ENCODE peak calls at places on chromosome 4, in five cellular contexts. W, Z, V, S and H are unnamed samples. For H3K36me3, the result is how much of the 10 kb centered on the place peaks cover.

GRCh38 chr4:71558248-71558647 is 219.4 kb downstream of the SLC4A4 start:
- DNase-seq in W (no peak), Z (peak), V (no peak), S (peak), H (no peak)

GRCh38 chr4:61204353-61204752 is 4.2 kb downstream of the ADGRL3 start:
- DNase-seq in W (no peak), Z (peak), V (no peak), S (peak), H (peak)

GRCh38 chr4:121551881-121552280 is 144.9 kb downstream of the ANXA5 start:
- DNase-seq in W (no peak), Z (peak), V (no peak), S (no peak), H (no peak)

GRCh38 chr4:28686618-28687017 is 1826.0 kb downstream of the STIM2 start:
- DNase-seq in W (peak), Z (peak), V (peak), S (peak), H (no peak)

GRCh38 chr4:63742882-63743281 is 666.4 kb downstream of the TECRL start:
- DNase-seq in W (no peak), Z (no peak), V (no peak), S (no peak), H (no peak)

GRCh38 chr4:38105475-38105874 is 145.3 kb downstream of the PTTG2 start:
- DNase-seq in W (peak), Z (no peak), V (no peak), S (no peak), H (no peak)

GRCh38 chr4:39256436-39256835 is 74.1 kb downstream of the WDR19 start:
- DNase-seq in W (no peak), Z (peak), V (no peak), S (peak), H (no peak)

GRCh38 chr4:22991576-22991975 is 298.8 kb downstream of the GBA3 start:
- DNase-seq in W (no peak), Z (peak), V (no peak), S (peak), H (no peak)

GRCh38 chr4:42152507-42153504 is at the start of gene BEND4:
- DNase-seq in W (peak), Z (no peak), V (no peak), S (no peak), H (no peak)

GRCh38 chr4:145988628-145989027 is 50.0 kb upstream of the ZNF827 start:
- DNase-seq in W (no peak), Z (no peak), V (no peak), S (no peak), H (no peak)

GRCh38 chr4:112145326-112145819 is at the start of gene FAM241A:
- DNase-seq in W (peak), Z (peak), V (peak), S (peak), H (no peak)

GRCh38 chr4:57110635-57111546 is 706 bp upstream of the IGFBP7 start:
- DNase-seq in W (peak), Z (peak), V (peak), S (peak), H (no peak)

GRCh38 chr4:2698951-2699505 is 57.1 kb downstream of the TNIP2 start:
- DNase-seq in W (no peak), Z (no peak), V (no peak), S (no peak), H (no peak)

GRCh38 chr4:2699534-2699933 is 56.6 kb downstream of the TNIP2 start:
- DNase-seq in W (no peak), Z (no peak), V (no peak), S (no peak), H (no peak)

GRCh38 chr4:2697995-2698414 is 58.1 kb downstream of the TNIP2 start:
- DNase-seq in W (no peak), Z (no peak), V (no peak), S (no peak), H (no peak)

GRCh38 chr4:2700031-2700430 is 56.1 kb downstream of the TNIP2 start:
- DNase-seq in W (no peak), Z (no peak), V (no peak), S (no peak), H (no peak)

DNA sequence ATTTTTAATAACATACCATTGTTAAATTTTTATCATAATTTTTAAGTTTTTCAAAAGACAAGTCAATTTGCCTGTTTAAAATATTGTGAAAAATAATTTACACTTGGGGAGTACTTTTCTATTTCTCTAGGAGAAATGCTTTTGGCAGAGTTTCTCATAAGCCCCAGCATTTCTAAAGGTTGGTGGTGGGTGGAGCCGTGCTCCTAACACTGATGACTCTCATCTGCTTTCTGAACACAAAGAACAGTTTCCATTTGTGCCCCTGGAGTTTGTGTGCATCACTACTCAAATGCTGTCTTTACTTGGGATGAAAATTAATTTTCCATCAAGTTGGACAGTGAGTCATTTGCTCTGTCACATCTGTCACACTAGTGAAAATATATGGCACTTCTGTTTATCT is 57.6 kb downstream of the TNIP2 start:
- DNase-seq in W (no peak), Z (no peak), V (no peak), S (no peak), H (no peak)
- H3K36me3 ChIP-seq in W (under half), Z (under half), V (under half), S (under half), H (half or more)

GRCh38 chr4:1469596-1470392 is 63.6 kb upstream of the NKX1-1 start:
- DNase-seq in W (no peak), Z (no peak), V (no peak), S (no peak), H (no peak)

GRCh38 chr4:1471443-1472147 is 65.4 kb upstream of the NKX1-1 start:
- DNase-seq in W (no peak), Z (no peak), V (no peak), S (no peak), H (no peak)

GRCh38 chr4:1470393-1470670 is 64.1 kb upstream of the NKX1-1 start:
- DNase-seq in W (no peak), Z (no peak), V (no peak), S (no peak), H (no peak)

GRCh38 chr4:1472148-1472797 is 66.0 kb upstream of the NKX1-1 start:
- DNase-seq in W (no peak), Z (no peak), V (no peak), S (no peak), H (no peak)

GRCh38 chr4:1470816-1471442 is 64.7 kb upstream of the NKX1-1 start:
- DNase-seq in W (no peak), Z (no peak), V (no peak), S (no peak), H (no peak)
- TF ChIP-seq EZH2 in W (no peak), Z (no peak), V (no peak), S (no peak), H (no peak)

DNA sequence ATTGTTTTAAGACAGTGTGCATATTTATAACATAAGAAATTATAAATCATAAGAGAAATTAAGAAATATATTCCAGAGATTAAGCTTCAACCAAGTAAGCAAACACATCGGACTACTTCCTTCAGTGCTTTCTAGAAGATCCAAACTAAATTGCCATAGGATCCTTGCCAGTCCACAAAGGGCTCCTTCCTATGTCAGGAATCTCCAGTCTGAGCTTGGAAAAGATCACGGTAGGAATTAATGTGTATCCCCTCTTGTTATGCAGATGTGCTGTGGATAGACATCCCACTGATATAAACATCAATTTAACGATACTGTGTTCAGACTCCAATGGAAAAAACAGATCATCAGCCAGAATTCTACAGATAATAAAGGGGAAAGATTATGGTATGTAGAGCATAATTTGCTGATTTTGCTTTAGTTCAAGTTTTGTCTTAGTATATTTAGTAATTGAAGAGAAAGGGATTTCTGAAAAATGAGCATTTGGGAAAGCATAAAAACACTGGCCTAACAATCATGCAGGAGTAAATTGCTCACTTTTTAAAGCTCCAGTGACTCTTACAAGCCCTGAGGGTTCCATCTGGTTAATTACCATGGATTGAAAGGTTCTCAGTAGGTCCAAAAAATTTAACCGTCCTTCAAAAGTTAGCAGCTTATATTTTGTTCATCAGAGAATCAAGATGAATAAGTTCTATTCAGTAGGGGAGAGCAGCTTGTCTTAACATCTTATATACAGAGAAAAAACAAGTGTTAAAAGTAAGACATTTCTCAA is 65.9 kb downstream of the HHIP start:
- DNase-seq in W (no peak), Z (no peak), V (no peak), S (no peak), H (no peak)
- H3K36me3 ChIP-seq in W (under half), Z (under half), V (under half), S (under half), H (under half)

GRCh38 chr4:6658635-6659075 is 18.2 kb downstream of the MRFAP1 start:
- DNase-seq in W (no peak), Z (peak), V (no peak), S (no peak), H (no peak)
- TF ChIP-seq EZH2 in W (no peak), Z (no peak), V (no peak), S (no peak), H (no peak)

GRCh38 chr4:8461086-8461485 is 20.5 kb downstream of the TRMT44 start:
- DNase-seq in W (no peak), Z (no peak), V (no peak), S (no peak), H (no peak)
- H3K36me3 ChIP-seq in W (under half), Z (under half), V (under half), S (under half), H (under half)

DNA sequence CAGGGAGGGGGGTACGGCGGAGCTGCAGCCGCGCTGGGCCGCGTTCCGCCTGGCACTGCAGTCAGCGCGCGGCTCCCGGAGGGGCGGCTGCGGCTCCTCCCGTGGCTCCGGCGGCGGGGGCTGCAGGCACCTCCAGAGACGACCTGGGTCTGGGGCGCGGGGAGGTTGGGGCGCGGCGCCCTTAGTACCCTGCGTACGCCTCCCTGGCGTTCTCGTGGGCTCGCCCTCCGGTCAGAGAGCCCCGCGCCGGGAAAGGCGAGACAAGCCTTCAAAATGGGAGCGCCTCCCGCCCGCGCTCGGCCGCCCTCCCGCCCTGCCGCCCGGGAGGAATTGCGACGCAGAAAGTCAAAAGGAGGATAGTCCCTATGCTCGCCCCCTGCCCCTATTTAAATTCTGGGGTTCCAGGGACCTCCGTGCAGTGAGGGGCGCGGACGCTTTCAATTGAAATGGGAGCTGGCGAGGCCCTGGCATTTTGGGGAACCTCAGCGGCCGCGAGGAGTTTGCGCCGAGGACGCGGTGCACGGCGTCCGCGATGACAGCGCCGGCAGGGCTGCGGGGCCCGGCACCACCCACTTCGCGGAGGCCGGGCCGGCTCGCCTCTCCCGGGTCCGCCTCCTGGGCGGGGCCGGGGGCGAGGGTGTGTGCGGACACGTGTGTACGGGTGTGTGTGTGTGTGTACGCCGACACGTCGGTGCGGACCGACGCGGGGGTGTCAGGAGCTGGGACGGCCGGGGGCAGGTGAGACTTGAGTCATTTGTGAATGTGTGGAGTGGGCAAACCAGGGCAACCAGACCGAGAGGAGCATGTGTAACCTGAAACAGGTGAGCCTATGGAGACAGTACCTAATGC is 544 bp downstream of the HERC3 start:
- DNase-seq in W (peak), Z (peak), V (peak), S (peak), H (peak)
- TF ChIP-seq EZH2 in W (no peak), Z (no peak), V (no peak), S (no peak), H (no peak)

DNA sequence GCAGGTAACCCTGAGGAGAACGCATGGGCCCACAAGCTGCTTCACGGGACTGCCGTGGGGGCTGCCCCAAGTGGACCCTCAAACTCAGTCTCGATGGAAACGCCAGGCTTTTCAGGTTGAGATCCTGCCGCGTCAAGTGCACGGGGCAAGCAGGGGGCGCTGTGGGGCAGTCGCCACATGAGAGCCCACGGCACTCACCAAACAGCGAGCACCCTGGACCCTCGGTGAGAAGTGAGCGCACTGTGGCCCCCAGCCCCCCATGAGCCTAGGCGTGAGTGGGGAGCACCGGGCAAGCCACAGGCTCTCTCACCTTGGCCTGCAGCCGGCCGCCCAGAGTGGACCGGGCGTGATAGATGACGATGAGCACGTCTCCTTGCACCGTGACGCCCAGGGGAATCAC is 50.9 kb upstream of the CPLX1 start:
- DNase-seq in W (no peak), Z (no peak), V (no peak), S (no peak), H (no peak)
- H3K36me3 ChIP-seq in W (under half), Z (under half), V (under half), S (under half), H (under half)

GRCh38 chr4:84483738-84484137 is 15.4 kb downstream of the NKX6-1 start:
- DNase-seq in W (no peak), Z (no peak), V (no peak), S (no peak), H (no peak)
- TF ChIP-seq EZH2 in W (no peak), Z (no peak), V (no peak), S (no peak), H (peak)